ENCODE peak calls at places on chromosomes 2 and 18, in four cellular contexts. B is fibroblast of lung, P is sigmoid colon, H is tibial artery. T is an unnamed sample. For H3K4me1, the result is how much of the 10 kb centered on the place peaks cover.

GRCh38 chr2:127067620-127068350 is 39.2 kb downstream of the BIN1 start:
- DNase-seq in B (peak), P (peak), H (peak), T (no peak)

GRCh38 chr2:36737131-36737750 is 40.7 kb downstream of the VIT start:
- DNase-seq in B (no peak), P (no peak), H (no peak), T (no peak)

GRCh38 chr18:54284967-54285785 is 15.9 kb downstream of the POLI start:
- DNase-seq in B (peak), P (no peak), H (no peak), T (no peak)

GRCh38 chr2:119142822-119143221 is 15.7 kb downstream of the C1QL2 start:
- DNase-seq in B (no peak), P (no peak), H (no peak), T (no peak)

GRCh38 chr18:48263913-48264506 is 145.2 kb downstream of the ZBTB7C start:
- DNase-seq in B (no peak), P (no peak), H (no peak), T (no peak)

GRCh38 chr2:240930631-240931318 is 24.6 kb downstream of the CROCC2 start:
- DNase-seq in B (no peak), P (peak), H (no peak), T (no peak)

GRCh38 chr2:158413581-158413980 is 43.0 kb downstream of the CCDC148 start:
- DNase-seq in B (peak), P (no peak), H (no peak), T (no peak)

GRCh38 chr2:111191877-111192276 is 71.2 kb downstream of the BCL2L11 start:
- DNase-seq in B (no peak), P (no peak), H (no peak), T (no peak)

GRCh38 chr2:65349863-65350262 is 82.5 kb downstream of the SPRED2 start:
- DNase-seq in B (peak), P (peak), H (peak), T (no peak)

GRCh38 chr2:162932416-162932815 is 93.8 kb upstream of the KCNH7 start:
- DNase-seq in B (no peak), P (no peak), H (no peak), T (no peak)

GRCh38 chr2:149972039-149972438 is 384.5 kb upstream of the MMADHC start:
- DNase-seq in B (peak), P (no peak), H (no peak), T (no peak)

GRCh38 chr18:14942275-14942674 is 194.3 kb downstream of the ANKRD30B start:
- DNase-seq in B (no peak), P (no peak), H (no peak), T (no peak)

GRCh38 chr2:16425462-16426336 is 239.9 kb downstream of the CYRIA start:
- DNase-seq in B (no peak), P (no peak), H (no peak), T (no peak)

GRCh38 chr2:141109633-141110032 is 1021.2 kb downstream of the LRP1B start:
- DNase-seq in B (no peak), P (no peak), H (no peak), T (no peak)

GRCh38 chr2:59745085-59745484 is 808.4 kb downstream of the BCL11A start:
- DNase-seq in B (no peak), P (no peak), H (no peak), T (no peak)

GRCh38 chr18:25133879-25134278 is 218.1 kb downstream of the ZNF521 start:
- DNase-seq in B (no peak), P (no peak), H (no peak), T (no peak)

GRCh38 chr18:9876523-9876866 is 9.3 kb upstream of the TXNDC2 start:
- DNase-seq in B (no peak), P (no peak), H (no peak), T (no peak)

GRCh38 chr2:180892081-180892480 is 88.3 kb upstream of the UBE2E3 start:
- DNase-seq in B (no peak), P (no peak), H (no peak), T (no peak)

GRCh38 chr18:40048886-40049650 is 1906.0 kb upstream of the PIK3C3 start:
- DNase-seq in B (no peak), P (no peak), H (no peak), T (no peak)

GRCh38 chr2:58734365-58734764 is 493.2 kb upstream of the FANCL start:
- DNase-seq in B (no peak), P (no peak), H (no peak), T (no peak)

GRCh38 chr18:21686282-21687105 is 18.1 kb downstream of the ABHD3 start:
- DNase-seq in B (peak), P (no peak), H (no peak), T (no peak)

GRCh38 chr18:57660961-57661360 is 39.3 kb upstream of the NARS1 start:
- DNase-seq in B (peak), P (no peak), H (no peak), T (no peak)

GRCh38 chr2:189203177-189203799 is 23.7 kb upstream of the COL5A2 start:
- DNase-seq in B (no peak), P (no peak), H (no peak), T (no peak)

GRCh38 chr2:18762667-18763066 is 173.3 kb upstream of the NT5C1B start:
- DNase-seq in B (no peak), P (no peak), H (no peak), T (no peak)

GRCh38 chr2:75560768-75561565 is at the start of gene EVA1A:
- DNase-seq in B (peak), P (no peak), H (no peak), T (no peak)

GRCh38 chr18:48728204-48728833 is 189.5 kb downstream of the CTIF start:
- DNase-seq in B (peak), P (no peak), H (peak), T (no peak)

GRCh38 chr18:23270999-23271680 is 135.9 kb downstream of the CABLES1 start:
- DNase-seq in B (no peak), P (no peak), H (no peak), T (no peak)

GRCh38 chr2:113098061-113098460 is 29.3 kb upstream of the IL1RN start:
- DNase-seq in B (no peak), P (no peak), H (no peak), T (no peak)

GRCh38 chr2:82275599-82275998 is 1971.0 kb upstream of the LRRTM1 start:
- DNase-seq in B (no peak), P (no peak), H (no peak), T (no peak)

GRCh38 chr2:227188292-227188691 is 23.9 kb downstream of the COL4A3 start:
- DNase-seq in B (no peak), P (no peak), H (no peak), T (no peak)

GRCh38 chr2:98564541-98565164 is 43.7 kb downstream of the COA5 start:
- DNase-seq in B (no peak), P (no peak), H (peak), T (no peak)

GRCh38 chr18:8514409-8514808 is 94.8 kb upstream of the RAB12 start:
- DNase-seq in B (no peak), P (peak), H (no peak), T (no peak)

GRCh38 chr18:8516391-8517250 is 92.6 kb upstream of the RAB12 start:
- DNase-seq in B (no peak), P (peak), H (no peak), T (no peak)

GRCh38 chr18:8515142-8515865 is 93.9 kb upstream of the RAB12 start:
- DNase-seq in B (no peak), P (peak), H (no peak), T (no peak)

GRCh38 chr18:8517276-8517675 is 92.0 kb upstream of the RAB12 start:
- DNase-seq in B (no peak), P (peak), H (no peak), T (no peak)

DNA sequence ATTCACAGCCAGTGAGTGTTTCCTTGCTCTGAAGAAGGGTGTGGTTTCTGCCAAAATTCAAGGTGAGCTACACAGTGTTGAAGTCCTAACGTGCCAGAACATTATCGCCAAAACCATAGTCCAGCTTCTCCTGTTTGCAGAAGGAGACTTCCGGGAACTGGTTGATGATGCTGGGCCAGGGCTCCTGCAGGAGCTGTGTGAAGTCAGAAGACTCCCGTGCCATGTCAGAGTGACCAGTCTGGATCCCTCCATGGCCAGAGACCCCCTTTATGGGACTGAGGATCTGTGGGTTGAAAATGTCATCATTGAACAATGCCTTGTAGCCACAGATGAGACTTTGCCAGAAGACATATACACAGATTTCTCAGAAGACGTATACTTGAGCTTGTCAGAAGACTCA is 96.0 kb upstream of the RAB12 start:
- DNase-seq in B (no peak), P (peak), H (no peak), T (no peak)
- H3K4me3 ChIP-seq in B (no peak), P (no peak), H (no peak), T (no peak)

DNA sequence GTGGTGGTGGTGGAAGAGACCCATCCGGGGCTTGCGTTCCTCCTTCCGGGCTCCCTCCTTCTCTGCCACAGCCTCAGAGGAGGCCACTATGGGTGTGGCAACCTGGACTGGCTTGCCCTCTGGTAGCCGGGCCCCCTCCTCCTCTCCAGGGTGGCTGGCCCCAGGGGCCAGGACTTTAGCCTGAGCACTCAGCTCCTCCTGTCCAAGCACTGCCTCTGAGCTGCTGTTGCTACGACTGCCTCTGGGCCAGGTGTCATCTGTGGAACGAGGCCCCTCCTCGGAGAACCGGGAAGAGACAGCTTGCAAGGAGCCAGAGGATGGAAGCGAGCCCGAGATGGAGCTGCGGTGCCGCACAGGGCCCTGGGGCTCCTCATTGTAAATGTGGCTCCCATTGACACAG is 16.7 kb upstream of the SFXN5 start:
- DNase-seq in B (no peak), P (no peak), H (no peak), T (no peak)
- H3K4me1 ChIP-seq in B (under half), P (half or more), H (under half), T (under half)

DNA sequence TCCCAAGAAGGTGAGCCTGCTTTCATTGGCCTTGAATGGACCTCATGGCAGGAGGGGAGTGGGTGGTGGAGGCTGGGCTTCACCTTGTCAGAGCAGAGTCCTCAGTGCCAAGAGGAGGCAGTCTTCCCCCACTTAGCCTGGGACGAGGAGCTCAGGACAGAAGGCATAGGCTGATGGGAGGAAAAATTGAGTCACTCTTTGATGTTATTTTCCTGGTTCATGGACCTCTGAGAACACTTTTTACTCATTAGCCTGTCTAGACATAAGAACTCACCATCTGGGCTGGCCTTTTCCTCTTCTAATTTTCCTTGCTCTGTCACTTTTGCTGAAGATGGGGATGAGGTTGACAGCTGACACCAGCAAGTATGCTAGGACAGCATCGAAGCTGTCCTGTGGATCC is 225.7 kb upstream of the TNP1 start:
- DNase-seq in B (no peak), P (no peak), H (no peak), T (no peak)
- TF ChIP-seq CTCF in B (no peak), P (no peak), H (no peak), T (no peak)

GRCh38 chr2:753123-753522 is 75.9 kb upstream of the TMEM18 start:
- DNase-seq in B (no peak), P (no peak), H (no peak), T (no peak)
- H3K4me3 ChIP-seq in B (no peak), P (no peak), H (no peak), T (no peak)

GRCh38 chr2:120869659-120870466 is 134.2 kb downstream of the GLI2 start:
- DNase-seq in B (no peak), P (peak), H (no peak), T (no peak)
- H3K4me1 ChIP-seq in B (under half), P (under half), H (under half), T (under half)

GRCh38 chr2:172943563-172943962 is 132.1 kb upstream of the MAP3K20 start:
- DNase-seq in B (no peak), P (no peak), H (no peak), T (no peak)

GRCh38 chr2:172938713-172939375 is 136.8 kb upstream of the MAP3K20 start:
- DNase-seq in B (peak), P (no peak), H (no peak), T (no peak)

GRCh38 chr2:172937884-172938712 is 137.5 kb upstream of the MAP3K20 start:
- DNase-seq in B (no peak), P (no peak), H (no peak), T (no peak)
- TF ChIP-seq CTCF in B (no peak), P (no peak), H (no peak), T (no peak)

GRCh38 chr2:143890799-143891198 is 629.1 kb downstream of the ZEB2 start:
- DNase-seq in B (no peak), P (no peak), H (no peak), T (no peak)
- H3K4me3 ChIP-seq in B (no peak), P (no peak), H (no peak), T (no peak)